ENCODE peak calls at places on chromosomes 12 and 14, in ten cellular contexts. One of them, this sample, is unnamed.

GRCh38 chr14:39374846-39375245 is 57.4 kb downstream of the FBXO33 start:
- DNase-seq in GDM1: no peak
- DNase-seq in activated CD4-positive, alpha-beta T cell treated with anti-CD3 and anti-CD28 coated beads for 24 hours: no peak
- DNase-seq in brain pericyte: no peak
- DNase-seq in endothelial cell: no peak
- DNase-seq in occipital lobe: no peak
- DNase-seq in left lung: no peak
- DNase-seq in NCI-H1436: no peak
- DNase-seq in T-helper 2 cell: no peak
- DNase-seq in pons: no peak
- DNase-seq in this sample: no peak

GRCh38 chr12:96073346-96074336 is 38.3 kb upstream of the LTA4H start:
- DNase-seq in GDM1: no peak
- DNase-seq in activated CD4-positive, alpha-beta T cell treated with anti-CD3 and anti-CD28 coated beads for 24 hours: no peak
- DNase-seq in brain pericyte: no peak
- DNase-seq in endothelial cell: no peak
- DNase-seq in occipital lobe: no peak
- DNase-seq in left lung: no peak
- DNase-seq in NCI-H1436: no peak
- DNase-seq in T-helper 2 cell: no peak
- DNase-seq in pons: no peak
- DNase-seq in this sample: no peak

GRCh38 chr14:52948836-52949235 is 2.0 kb downstream of the FERMT2 start:
- DNase-seq in GDM1: no peak
- DNase-seq in activated CD4-positive, alpha-beta T cell treated with anti-CD3 and anti-CD28 coated beads for 24 hours: no peak
- DNase-seq in brain pericyte: no peak
- DNase-seq in endothelial cell: no peak
- DNase-seq in occipital lobe: no peak
- DNase-seq in left lung: no peak
- DNase-seq in NCI-H1436: no peak
- DNase-seq in T-helper 2 cell: no peak
- DNase-seq in pons: no peak
- DNase-seq in this sample: no peak

GRCh38 chr12:27382126-27382795 is 49.6 kb downstream of the BMAL2 start:
- DNase-seq in GDM1: no peak
- DNase-seq in activated CD4-positive, alpha-beta T cell treated with anti-CD3 and anti-CD28 coated beads for 24 hours: no peak
- DNase-seq in brain pericyte: no peak
- DNase-seq in endothelial cell: no peak
- DNase-seq in occipital lobe: no peak
- DNase-seq in left lung: no peak
- DNase-seq in NCI-H1436: no peak
- DNase-seq in T-helper 2 cell: no peak
- DNase-seq in pons: no peak
- DNase-seq in this sample: no peak

GRCh38 chr14:51547701-51548100 is 104.0 kb upstream of the FRMD6 start:
- DNase-seq in GDM1: no peak
- DNase-seq in activated CD4-positive, alpha-beta T cell treated with anti-CD3 and anti-CD28 coated beads for 24 hours: no peak
- DNase-seq in brain pericyte: no peak
- DNase-seq in endothelial cell: no peak
- DNase-seq in occipital lobe: no peak
- DNase-seq in left lung: no peak
- DNase-seq in NCI-H1436: no peak
- DNase-seq in T-helper 2 cell: no peak
- DNase-seq in pons: no peak
- DNase-seq in this sample: no peak

GRCh38 chr14:45649051-45649450 is 396.0 kb upstream of the MIS18BP1 start:
- DNase-seq in GDM1: no peak
- DNase-seq in activated CD4-positive, alpha-beta T cell treated with anti-CD3 and anti-CD28 coated beads for 24 hours: no peak
- DNase-seq in brain pericyte: no peak
- DNase-seq in endothelial cell: no peak
- DNase-seq in occipital lobe: no peak
- DNase-seq in left lung: no peak
- DNase-seq in NCI-H1436: no peak
- DNase-seq in T-helper 2 cell: no peak
- DNase-seq in pons: no peak
- DNase-seq in this sample: no peak

GRCh38 chr14:98926151-98926550 is 345.8 kb downstream of the BCL11B start:
- DNase-seq in GDM1: no peak
- DNase-seq in activated CD4-positive, alpha-beta T cell treated with anti-CD3 and anti-CD28 coated beads for 24 hours: no peak
- DNase-seq in brain pericyte: no peak
- DNase-seq in endothelial cell: no peak
- DNase-seq in occipital lobe: no peak
- DNase-seq in left lung: no peak
- DNase-seq in NCI-H1436: no peak
- DNase-seq in T-helper 2 cell: no peak
- DNase-seq in pons: no peak
- DNase-seq in this sample: peak

GRCh38 chr12:2384533-2385328 is 331.9 kb downstream of the CACNA1C start:
- DNase-seq in GDM1: no peak
- DNase-seq in activated CD4-positive, alpha-beta T cell treated with anti-CD3 and anti-CD28 coated beads for 24 hours: no peak
- DNase-seq in brain pericyte: no peak
- DNase-seq in endothelial cell: no peak
- DNase-seq in occipital lobe: no peak
- DNase-seq in left lung: no peak
- DNase-seq in NCI-H1436: no peak
- DNase-seq in T-helper 2 cell: no peak
- DNase-seq in pons: no peak
- DNase-seq in this sample: no peak

GRCh38 chr12:13234045-13234641 is 37.6 kb downstream of the EMP1 start:
- DNase-seq in GDM1: peak
- DNase-seq in activated CD4-positive, alpha-beta T cell treated with anti-CD3 and anti-CD28 coated beads for 24 hours: peak
- DNase-seq in brain pericyte: no peak
- DNase-seq in endothelial cell: peak
- DNase-seq in occipital lobe: no peak
- DNase-seq in left lung: no peak
- DNase-seq in NCI-H1436: no peak
- DNase-seq in T-helper 2 cell: no peak
- DNase-seq in pons: peak
- DNase-seq in this sample: no peak

GRCh38 chr14:54818201-54819133 is 84.2 kb downstream of the GCH1 start:
- DNase-seq in GDM1: no peak
- DNase-seq in activated CD4-positive, alpha-beta T cell treated with anti-CD3 and anti-CD28 coated beads for 24 hours: no peak
- DNase-seq in brain pericyte: no peak
- DNase-seq in endothelial cell: no peak
- DNase-seq in occipital lobe: no peak
- DNase-seq in left lung: no peak
- DNase-seq in NCI-H1436: peak
- DNase-seq in T-helper 2 cell: no peak
- DNase-seq in pons: no peak
- DNase-seq in this sample: peak

This sample was measured in posterior vena cava.